ENCODE peak calls at places on chromosomes 12 and 14, in four cellular contexts. V is K562, Q is HepG2, C is GM12878. R is an unnamed sample.

GRCh38 chr14:50062438-50063039 is 53.8 kb downstream of the VCPKMT start:
- DNase-seq in Q (peak; percentile 88), V (peak; percentile 88), C (peak; percentile 71), R (peak; percentile 63)

GRCh38 chr12:132837693-132838463 is 9.2 kb upstream of the GOLGA3 start:
- DNase-seq in C (no peak), V (no peak), Q (no peak), R (no peak)

GRCh38 chr12:132253698-132254480 is 75.5 kb downstream of the GALNT9 start:
- DNase-seq in Q (no peak), V (no peak), C (no peak), R (no peak)

GRCh38 chr14:103224996-103225874 is 102.0 kb downstream of the TNFAIP2 start:
- DNase-seq in V (no peak), C (no peak), Q (no peak), R (no peak)

GRCh38 chr12:9731393-9731792 is 1.5 kb downstream of the CLECL1 start:
- DNase-seq in C (no peak), V (no peak), Q (no peak), R (no peak)

GRCh38 chr14:102629700-102630365 is 37.4 kb downstream of the RCOR1 start:
- DNase-seq in Q (no peak), V (peak; percentile 26), C (no peak), R (no peak)

GRCh38 chr14:38623661-38624060 is 367.8 kb upstream of the CLEC14A start:
- DNase-seq in V (no peak), C (no peak), Q (no peak), R (no peak)

GRCh38 chr12:91361864-91362263 is 179.2 kb upstream of the DCN start:
- DNase-seq in Q (peak; percentile 24), V (peak; percentile 36), C (no peak), R (peak; percentile 10)

GRCh38 chr12:106304001-106304421 is 1.5 kb downstream of the TCP11L2 start:
- DNase-seq in C (no peak), V (no peak), Q (no peak), R (no peak)

GRCh38 chr12:2301531-2302461 is 249.0 kb downstream of the CACNA1C start:
- DNase-seq in Q (no peak), V (no peak), C (no peak), R (no peak)

GRCh38 chr14:27427796-27428195 is 830.0 kb upstream of the NOVA1 start:
- DNase-seq in Q (no peak), C (no peak), V (peak; percentile 2), R (peak; percentile 61)

GRCh38 chr14:69281450-69282169 is 21.7 kb downstream of the GALNT16 start:
- DNase-seq in Q (no peak), C (no peak), V (no peak), R (no peak)

GRCh38 chr12:69329669-69330428 is 18.3 kb upstream of the LYZ start:
- DNase-seq in V (no peak), Q (peak; percentile 71), C (no peak), R (no peak)
- TF ChIP-seq JUNB in V (no peak), Q (no peak), C (no peak), R (no peak)

GRCh38 chr14:21215130-21215878 is 53.9 kb downstream of the HNRNPC start:
- DNase-seq in V (no peak), C (no peak), Q (no peak), R (no peak)
- TF ChIP-seq SMC3 in V (no peak), C (no peak), Q (no peak), R (no peak)

GRCh38 chr12:50362671-50363070 is 33.7 kb downstream of the FAM186A start:
- DNase-seq in C (no peak), Q (no peak), V (no peak), R (no peak)
- TF ChIP-seq JUNB in C (no peak), Q (no peak), V (no peak), R (no peak)

GRCh38 chr14:93962701-93963601 is 13.4 kb downstream of the ASB2 start:
- DNase-seq in V (no peak), Q (no peak), C (peak; percentile 72), R (no peak)
- TF ChIP-seq SMC3 in V (no peak), Q (no peak), C (no peak), R (no peak)

DNA sequence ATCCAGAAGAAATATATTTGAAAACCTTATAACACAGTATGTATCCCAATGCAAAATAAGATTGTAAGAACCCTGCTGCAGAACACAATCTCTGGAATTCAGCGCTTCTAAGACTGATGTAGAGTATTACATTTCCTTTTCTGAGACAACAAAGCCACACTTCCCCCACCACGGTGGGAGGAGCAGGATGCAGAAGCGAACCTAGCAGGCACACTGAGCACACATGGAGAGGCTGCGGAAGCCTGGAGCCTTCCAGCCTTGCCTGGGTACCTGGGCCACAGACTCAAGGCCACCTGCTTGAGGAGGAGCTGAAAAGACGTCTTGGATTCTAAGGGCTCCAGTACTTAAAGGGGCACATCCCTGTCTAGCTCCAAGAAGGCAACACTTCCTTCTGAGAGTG is 46.4 kb downstream of the TCHP start:
- DNase-seq in V (no peak), Q (no peak), C (no peak), R (no peak)
- TF ChIP-seq JUNB in V (no peak), Q (no peak), C (no peak), R (no peak)

GRCh38 chr12:71585218-71585617 is 78.4 kb downstream of the ZFC3H1 start:
- DNase-seq in V (no peak), Q (no peak), C (no peak), R (no peak)
- TF ChIP-seq SMC3 in V (no peak), Q (no peak), C (no peak), R (no peak)

DNA sequence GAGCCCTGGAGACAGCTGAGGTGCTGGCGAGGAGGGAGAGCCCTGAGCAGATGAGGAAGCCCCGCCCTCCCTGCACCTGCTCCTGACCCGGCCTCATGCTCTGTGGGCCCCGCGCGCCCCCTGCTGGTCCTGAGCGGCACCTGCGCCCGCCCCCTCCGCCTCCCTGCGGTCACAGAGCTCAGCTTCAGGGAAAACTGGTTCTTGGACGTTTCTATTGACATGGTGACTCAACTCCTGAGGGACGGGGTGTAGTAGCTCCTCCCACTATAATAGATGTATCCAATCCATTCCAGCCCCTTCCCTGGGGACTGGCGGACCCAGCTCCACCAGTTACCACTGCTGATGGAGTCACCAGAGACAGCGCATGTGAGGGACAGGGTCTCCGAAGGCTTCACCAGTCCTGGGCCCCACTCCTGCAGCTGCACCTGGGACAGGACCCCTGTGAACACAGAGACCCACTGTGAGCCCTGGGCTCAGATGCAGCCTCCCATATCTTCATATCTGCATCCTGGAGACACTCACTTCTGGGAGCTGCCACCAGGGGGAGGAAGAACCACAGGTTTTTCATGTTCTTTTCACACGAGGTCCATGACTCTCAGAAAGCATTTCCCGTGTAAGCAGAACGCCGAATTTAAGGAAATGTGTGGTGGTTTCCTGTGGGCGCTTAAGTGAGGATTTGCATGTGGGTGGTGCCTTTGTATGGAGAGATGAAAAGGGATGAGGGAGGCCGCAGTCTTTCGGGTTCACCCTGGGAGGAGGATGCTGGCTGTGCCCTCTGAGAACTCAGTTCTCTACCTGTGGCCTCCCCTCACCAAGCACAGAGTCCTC is 1346.5 kb downstream of the TMEM121 start:
- DNase-seq in Q (peak; percentile 84), C (no peak), V (peak; percentile 15), R (peak; percentile 53)
- TF ChIP-seq JUNB in Q (no peak), C (no peak), V (no peak), R (no peak)

GRCh38 chr14:91300957-91301356 is 56.5 kb upstream of the GPR68 start:
- DNase-seq in Q (no peak), C (no peak), V (no peak), R (no peak)

GRCh38 chr14:91297081-91297711 is 52.7 kb upstream of the GPR68 start:
- DNase-seq in C (no peak), V (no peak), Q (no peak), R (no peak)

GRCh38 chr14:91300283-91300841 is 55.9 kb upstream of the GPR68 start:
- DNase-seq in Q (no peak), C (no peak), V (no peak), R (no peak)

GRCh38 chr14:91298576-91298975 is 54.1 kb upstream of the GPR68 start:
- DNase-seq in C (no peak), Q (no peak), V (no peak), R (no peak)

GRCh38 chr14:91299483-91300115 is 55.1 kb upstream of the GPR68 start:
- DNase-seq in C (no peak), Q (no peak), V (no peak), R (no peak)
- TF ChIP-seq SMC3 in C (no peak), Q (no peak), V (no peak), R (no peak)

R was measured in A549.